ENCODE peak calls at places on chromosomes 12 and 14, in seven cellular contexts. R, X, S, F, E, A and M are unnamed samples.

GRCh38 chr14:78131201-78131600 is 39.0 kb upstream of the NRXN3 start:
- DNase-seq in E (no peak), A (no peak), S (no peak), F (no peak), X (no peak), R (no peak), M (no peak)

GRCh38 chr12:5258498-5258897 is 173.4 kb upstream of the NTF3 start:
- DNase-seq in F (no peak), E (no peak), A (no peak), S (no peak), R (no peak), X (no peak), M (no peak)

GRCh38 chr12:9864913-9865675 is 4.1 kb downstream of the CLEC2B start:
- DNase-seq in E (no peak), X (no peak), F (no peak), S (no peak), R (no peak), A (no peak), M (no peak)

GRCh38 chr12:29253916-29254625 is 105.0 kb downstream of the FAR2 start:
- DNase-seq in X (no peak), S (no peak), A (no peak), R (no peak), F (no peak), E (no peak), M (peak; percentile 26)

GRCh38 chr12:62862259-62862881 is 72.6 kb downstream of the PPM1H start:
- DNase-seq in R (no peak), F (no peak), A (no peak), X (no peak), S (no peak), E (no peak), M (no peak)

GRCh38 chr12:75390156-75390898 is 562 bp upstream of the GLIPR1L2 start:
- DNase-seq in S (no peak), E (no peak), A (no peak), R (no peak), X (no peak), F (no peak), M (no peak)

GRCh38 chr12:97940629-97941028 is 478.0 kb downstream of the RMST start:
- DNase-seq in F (no peak), R (no peak), S (no peak), A (no peak), X (no peak), E (no peak), M (no peak)

GRCh38 chr14:56057071-56057865 is 60.9 kb upstream of the PELI2 start:
- DNase-seq in X (no peak), S (no peak), F (no peak), R (no peak), A (no peak), E (no peak), M (peak; percentile 56)

GRCh38 chr12:132754555-132754954 is 7.1 kb downstream of the ANKLE2 start:
- DNase-seq in R (peak; percentile 19), E (no peak), S (no peak), A (no peak), F (peak; percentile 20), X (no peak), M (no peak)

GRCh38 chr14:72699852-72700257 is 194.0 kb downstream of the DPF3 start:
- DNase-seq in E (no peak), S (no peak), X (no peak), R (no peak), A (no peak), F (no peak), M (no peak)

GRCh38 chr12:70671698-70672097 is 34.5 kb upstream of the PTPRB start:
- DNase-seq in E (no peak), F (no peak), R (no peak), A (no peak), X (no peak), S (no peak), M (no peak)

GRCh38 chr14:72688990-72689677 is 204.8 kb downstream of the DPF3 start:
- DNase-seq in R (no peak), F (no peak), A (no peak), S (no peak), E (peak; percentile 64), X (no peak), M (no peak)

GRCh38 chr12:96889273-96889933 is 17.7 kb upstream of the NEDD1 start:
- DNase-seq in S (no peak), R (no peak), A (no peak), F (no peak), X (no peak), E (no peak), M (no peak)

GRCh38 chr12:2641209-2641608 is 153.6 kb upstream of the FKBP4 start:
- DNase-seq in A (peak; percentile 51), R (peak; percentile 47), E (no peak), X (no peak), F (peak; percentile 77), S (peak; percentile 49), M (peak; percentile 53)

GRCh38 chr12:29741342-29742241 is 42.1 kb downstream of the TMTC1 start:
- DNase-seq in A (no peak), X (no peak), F (no peak), R (no peak), S (no peak), E (peak; percentile 17), M (no peak)

GRCh38 chr12:100842156-100842555 is 47.6 kb downstream of the ANO4 start:
- DNase-seq in X (no peak), F (no peak), A (no peak), S (no peak), R (no peak), E (no peak), M (no peak)

GRCh38 chr12:71164166-71164876 is 6.5 kb upstream of the TSPAN8 start:
- DNase-seq in R (no peak), X (no peak), E (no peak), A (no peak), S (no peak), F (no peak), M (no peak)

GRCh38 chr14:70909788-70910614 is 2.7 kb downstream of the PCNX1 start:
- DNase-seq in F (no peak), R (no peak), S (no peak), E (no peak), A (peak; percentile 23), X (no peak), M (peak; percentile 54)
- H3K4me3 ChIP-seq in F (no peak overlapping the region), R (no peak overlapping the region), S (peak overlapping the region; percentile 91), E (peak overlapping the region; percentile 98), A (no peak overlapping the region), X (peak overlapping the region; percentile 98), M (peak overlapping the region; percentile 89)

DNA sequence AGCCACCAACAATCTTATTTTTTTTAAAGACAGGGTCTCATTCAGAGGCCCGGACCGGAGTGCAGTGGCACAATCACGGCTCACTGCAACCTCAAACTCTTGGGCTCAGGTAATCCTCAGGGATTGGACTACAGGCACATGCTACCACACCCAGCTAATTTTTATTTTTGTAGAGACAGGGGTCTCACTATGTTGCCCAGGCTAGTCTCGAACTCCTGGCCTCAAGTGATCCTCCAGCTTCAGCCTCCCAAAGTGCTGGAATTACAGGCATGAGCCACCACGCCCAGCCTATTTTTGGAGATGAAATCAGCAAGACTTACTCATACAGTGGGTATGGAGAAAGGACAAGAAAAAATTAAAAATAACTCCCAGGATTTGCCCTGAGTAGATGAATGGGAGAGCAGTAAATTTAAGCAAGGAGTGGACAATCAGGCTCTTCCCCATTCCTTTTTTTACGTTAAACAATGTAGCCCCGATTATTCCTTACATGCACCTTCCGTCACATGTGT is 13.2 kb downstream of the FMNL3 start:
- DNase-seq in R (no peak), A (no peak), F (no peak), X (no peak), S (no peak), E (no peak), M (no peak)
- H3K4me1 ChIP-seq in R (peaks cover 9% of the 10 kb centered on the region), A (peaks cover 3% of the 10 kb centered on the region), F (peaks cover 6% of the 10 kb centered on the region), X (peaks cover 8% of the 10 kb centered on the region), S (peaks cover 21% of the 10 kb centered on the region), E (peaks cover 14% of the 10 kb centered on the region), M (peaks cover 10% of the 10 kb centered on the region)

DNA sequence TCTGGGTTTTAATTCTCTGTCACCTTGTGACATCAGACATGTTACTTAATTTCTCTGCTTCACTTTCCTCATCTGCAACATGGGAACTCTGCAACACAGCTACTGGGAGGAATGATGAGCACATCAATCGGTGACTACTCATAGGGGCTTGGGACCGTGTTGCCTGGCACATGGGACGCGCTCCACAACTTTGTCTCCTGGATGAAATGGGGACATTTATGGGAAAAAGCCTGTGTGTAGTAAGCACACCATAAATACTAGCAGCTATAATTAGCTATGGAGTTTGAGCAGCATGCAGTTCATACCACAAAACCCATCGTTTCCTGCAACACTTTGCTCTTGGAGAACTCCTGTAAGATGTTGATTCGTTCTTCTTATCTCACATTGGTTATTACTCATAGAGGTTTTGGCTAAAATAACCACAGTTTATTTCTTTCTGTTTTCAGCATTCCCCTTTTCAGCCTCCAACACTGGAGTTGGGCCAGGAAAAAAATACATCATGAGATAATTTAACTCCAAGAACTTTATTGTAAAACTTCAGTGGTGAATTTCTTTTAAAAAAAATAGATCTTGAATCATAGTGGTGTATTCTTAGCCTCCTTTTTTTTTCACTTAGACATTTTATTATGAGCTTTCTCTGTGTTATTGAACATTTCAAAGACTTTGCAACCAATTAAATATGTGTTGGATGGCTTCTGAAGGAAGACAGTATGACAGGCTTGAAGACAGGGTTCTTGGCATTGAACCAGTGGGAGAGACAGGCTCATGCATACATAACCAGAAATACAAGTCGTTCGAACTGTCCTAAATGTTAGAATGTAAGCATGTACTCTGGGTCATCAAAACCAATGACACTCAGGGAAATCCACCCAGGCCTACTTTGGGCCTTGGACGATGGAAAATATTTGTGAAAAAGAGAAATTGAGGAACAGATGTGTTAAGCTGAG is 72.7 kb downstream of the RIN3 start:
- DNase-seq in A (peak; percentile 79), S (peak; percentile 38), E (no peak), R (no peak), X (no peak), F (no peak), M (no peak)
- H3K4me3 ChIP-seq in A (no peak overlapping the region), S (no peak overlapping the region), E (no peak overlapping the region), R (no peak overlapping the region), X (no peak overlapping the region), F (no peak overlapping the region), M (no peak overlapping the region)

DNA sequence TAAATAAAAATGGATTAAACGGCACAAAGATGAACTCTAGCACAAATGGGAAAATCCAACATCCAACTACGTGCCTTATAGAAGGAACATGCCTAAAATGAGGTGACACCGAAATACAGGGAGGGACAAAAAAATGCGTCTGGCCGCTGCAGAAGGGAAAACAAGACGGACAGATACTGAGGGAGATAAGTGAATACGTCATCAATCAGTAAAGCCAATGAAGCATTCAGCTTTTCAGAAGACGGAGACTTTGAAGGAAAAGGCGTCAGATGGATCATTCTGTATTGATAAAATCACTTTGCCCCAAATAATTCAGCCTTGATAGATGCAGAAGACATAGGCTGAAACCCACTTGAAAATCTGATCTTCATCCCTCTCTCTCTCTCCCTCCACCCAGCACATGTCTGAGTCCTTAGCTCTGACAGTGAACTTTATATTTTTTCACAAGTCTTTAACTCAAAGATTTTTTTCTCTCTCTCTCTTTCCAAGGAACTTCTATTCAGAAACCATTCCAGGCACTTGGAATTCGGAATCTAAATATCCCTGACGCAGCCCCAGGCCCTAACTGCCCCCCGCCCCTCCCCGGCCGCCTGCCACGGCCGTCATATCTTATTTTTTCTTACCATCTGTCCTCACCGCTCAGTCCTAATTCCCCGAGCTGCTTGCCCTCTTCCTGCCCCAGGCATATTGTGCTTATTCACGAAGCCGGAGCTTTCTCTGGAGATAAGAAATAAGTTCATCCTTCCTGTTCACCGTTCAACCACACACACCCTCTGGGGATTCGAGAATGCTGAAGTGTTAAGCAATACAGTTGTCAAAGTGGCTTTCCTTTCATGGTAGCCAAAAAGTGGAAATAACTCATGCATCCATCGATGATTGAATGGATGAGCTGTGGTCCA is 35.5 kb upstream of the RFLNA start:
- DNase-seq in S (no peak), X (no peak), F (no peak), E (no peak), A (no peak), R (no peak), M (no peak)
- H3K4me1 ChIP-seq in S (no peaks in the 10 kb centered on the region), X (no peaks in the 10 kb centered on the region), F (no peaks in the 10 kb centered on the region), E (no peaks in the 10 kb centered on the region), A (no peaks in the 10 kb centered on the region), R (no peaks in the 10 kb centered on the region), M (no peaks in the 10 kb centered on the region)